ENCODE peak calls at places on chromosomes 11 and 22, in ten cellular contexts. K is islet precursor cell; M is heart left ventricle; J is A549; V is NCI-H774; X is CD8-positive, alpha-beta memory T cell; B is germinal center; Q is GDM1; U is mesendoderm; Z is T-helper 2 cell. I is an unnamed sample.

GRCh38 chr11:32706985-32707736 is 87.3 kb downstream of the CCDC73 start:
- DNase-seq in K (no peak), M (no peak), J (peak), V (no peak), X (no peak), B (no peak), Q (no peak), U (no peak), Z (no peak), I (no peak)

GRCh38 chr22:43819691-43820670 is 7.9 kb upstream of the EFCAB6 start:
- DNase-seq in K (peak), M (no peak), J (no peak), V (no peak), X (no peak), B (no peak), Q (no peak), U (no peak), Z (no peak), I (no peak)

GRCh38 chr11:126723665-126724045 is 276.9 kb downstream of the KIRREL3 start:
- DNase-seq in K (no peak), M (no peak), J (no peak), V (no peak), X (no peak), B (no peak), Q (no peak), U (no peak), Z (no peak), I (no peak)

GRCh38 chr11:10473371-10473770 is 18.3 kb downstream of the AMPD3 start:
- DNase-seq in K (peak), M (no peak), J (no peak), V (no peak), X (no peak), B (no peak), Q (no peak), U (peak), Z (no peak), I (no peak)

GRCh38 chr11:44270403-44271192 is 39.3 kb downstream of the ALX4 start:
- DNase-seq in K (no peak), M (no peak), J (no peak), V (no peak), X (no peak), B (no peak), Q (no peak), U (no peak), Z (no peak), I (no peak)

GRCh38 chr11:75293903-75294302 is 53.3 kb downstream of the TPBGL start:
- DNase-seq in K (no peak), M (no peak), J (no peak), V (no peak), X (no peak), B (no peak), Q (no peak), U (no peak), Z (no peak), I (no peak)

GRCh38 chr22:17084554-17085276 is at the start of gene IL17RA:
- DNase-seq in K (peak), M (peak), J (peak), V (peak), X (peak), B (peak), Q (peak), U (peak), Z (peak), I (peak)

GRCh38 chr22:19239464-19239863 is 52.1 kb downstream of the CLTCL1 start:
- DNase-seq in K (no peak), M (no peak), J (no peak), V (no peak), X (no peak), B (no peak), Q (no peak), U (no peak), Z (no peak), I (no peak)

GRCh38 chr22:46578251-46578823 is 40.9 kb upstream of the CELSR1 start:
- DNase-seq in K (no peak), M (peak), J (no peak), V (no peak), X (no peak), B (no peak), Q (no peak), U (no peak), Z (no peak), I (no peak)

GRCh38 chr11:106456651-106457050 is 379.2 kb downstream of the AASDHPPT start:
- DNase-seq in K (no peak), M (no peak), J (no peak), V (no peak), X (no peak), B (no peak), Q (no peak), U (no peak), Z (no peak), I (no peak)

GRCh38 chr11:70747285-70747684 is 349.0 kb downstream of the CTTN start:
- DNase-seq in K (no peak), M (no peak), J (no peak), V (no peak), X (no peak), B (no peak), Q (no peak), U (peak), Z (no peak), I (no peak)

GRCh38 chr22:36422287-36423014 is 34.7 kb upstream of the MYH9 start:
- DNase-seq in K (no peak), M (no peak), J (no peak), V (no peak), X (no peak), B (no peak), Q (no peak), U (no peak), Z (no peak), I (no peak)

GRCh38 chr11:497565-498296 is 9.3 kb downstream of the RNH1 start:
- DNase-seq in K (no peak), M (peak), J (no peak), V (no peak), X (no peak), B (no peak), Q (no peak), U (no peak), Z (no peak), I (no peak)

GRCh38 chr11:61947486-61948210 is 2.5 kb upstream of the BEST1 start:
- DNase-seq in K (peak), M (peak), J (peak), V (peak), X (peak), B (peak), Q (peak), U (peak), Z (peak), I (peak)

GRCh38 chr11:69662021-69662698 is 13.0 kb downstream of the LTO1 start:
- DNase-seq in K (no peak), M (peak), J (no peak), V (no peak), X (no peak), B (no peak), Q (no peak), U (peak), Z (no peak), I (no peak)

GRCh38 chr11:9462172-9462799 is 1.5 kb downstream of the ZNF143 start:
- DNase-seq in K (peak), M (no peak), J (no peak), V (no peak), X (no peak), B (no peak), Q (no peak), U (peak), Z (no peak), I (no peak)

GRCh38 chr11:67300756-67301312 is 2.5 kb upstream of the SSH3 start:
- DNase-seq in K (peak), M (peak), J (no peak), V (no peak), X (no peak), B (no peak), Q (no peak), U (no peak), Z (no peak), I (no peak)

GRCh38 chr11:14314127-14314526 is 44.9 kb downstream of the RRAS2 start:
- DNase-seq in K (no peak), M (no peak), J (no peak), V (no peak), X (no peak), B (peak), Q (no peak), U (no peak), Z (no peak), I (no peak)

I was measured in GM19239.